ENCODE peak calls at places on chromosomes 3 and 15, in five cellular contexts. E is HTR-8/SVneo, D is cardiac muscle cell, C is GM04504, K is T follicular helper cell. M is an unnamed sample.

GRCh38 chr3:14227866-14228265 is 49.2 kb downstream of the LSM3 start:
- DNase-seq in E (no peak), D (no peak), C (no peak), K (no peak), M (no peak)

GRCh38 chr3:128435058-128435457 is 31.6 kb downstream of the DNAJB8 start:
- DNase-seq in E (no peak), D (no peak), C (no peak), K (no peak), M (no peak)

GRCh38 chr3:174810256-174810655 is 48.9 kb upstream of the NAALADL2 start:
- DNase-seq in E (no peak), D (no peak), C (no peak), K (no peak), M (no peak)

GRCh38 chr15:56978898-56979662 is 60.6 kb downstream of the TCF12 start:
- DNase-seq in E (no peak), D (no peak), C (no peak), K (no peak), M (no peak)

GRCh38 chr15:87752250-87752951 is 504.1 kb downstream of the NTRK3 start:
- DNase-seq in E (peak), D (no peak), C (peak), K (no peak), M (no peak)

GRCh38 chr3:132486086-132486485 is 68.8 kb downstream of the DNAJC13 start:
- DNase-seq in E (no peak), D (no peak), C (no peak), K (no peak), M (no peak)

GRCh38 chr3:140931801-140932200 is 9.8 kb upstream of the SLC25A36 start:
- DNase-seq in E (no peak), D (no peak), C (no peak), K (no peak), M (no peak)

GRCh38 chr15:97235285-97235985 is 725.1 kb upstream of the ARRDC4 start:
- DNase-seq in E (peak), D (peak), C (peak), K (no peak), M (no peak)

GRCh38 chr3:52507359-52507758 is 12.2 kb downstream of the STAB1 start:
- DNase-seq in E (peak), D (no peak), C (no peak), K (no peak), M (no peak)

GRCh38 chr3:45795882-45796765 is at the start of gene SLC6A20:
- DNase-seq in E (no peak), D (peak), C (no peak), K (no peak), M (no peak)